ENCODE peak calls at places on chromosomes 1 and 21, in eight cellular contexts. G, V, Y, F, E, S, J and T are unnamed samples.

GRCh38 chr1:3662080-3662671 is 9.9 kb downstream of the TP73 start:
- DNase-seq in G (no peak), V (no peak), Y (peak; percentile 7), F (no peak), E (no peak), S (no peak), J (no peak), T (no peak)

GRCh38 chr1:46520063-46520911 is 30.7 kb downstream of the DMBX1 start:
- DNase-seq in G (no peak), V (no peak), Y (no peak), F (no peak), E (peak; percentile 75), S (no peak), J (no peak), T (no peak)

GRCh38 chr1:112935474-112936289 is 20.3 kb downstream of the SLC16A1 start:
- DNase-seq in G (no peak), V (no peak), Y (no peak), F (peak; percentile 57), E (peak; percentile 78), S (no peak), J (no peak), T (no peak)

GRCh38 chr1:99599678-99600175 is 46.2 kb upstream of the PALMD start:
- DNase-seq in G (no peak), V (peak; percentile 66), Y (no peak), F (peak; percentile 97), E (peak; percentile 94), S (no peak), J (no peak), T (no peak)

GRCh38 chr1:35708179-35708891 is 10.3 kb downstream of the C1orf216 start:
- DNase-seq in G (no peak), V (no peak), Y (no peak), F (no peak), E (no peak), S (no peak), J (no peak), T (no peak)

GRCh38 chr1:20701847-20702246 is 16.0 kb downstream of the KIF17 start:
- DNase-seq in G (no peak), V (no peak), Y (no peak), F (no peak), E (no peak), S (no peak), J (no peak), T (no peak)

GRCh38 chr21:23131177-23131576 is 2133.0 kb downstream of the NCAM2 start:
- DNase-seq in G (no peak), V (no peak), Y (no peak), F (peak; percentile 28), E (no peak), S (no peak), J (no peak), T (no peak)

GRCh38 chr1:107254306-107254705 is 113.5 kb downstream of the NTNG1 start:
- DNase-seq in G (no peak), V (no peak), Y (no peak), F (no peak), E (no peak), S (no peak), J (no peak), T (no peak)

GRCh38 chr1:200660719-200661118 is 9.0 kb downstream of the DDX59 start:
- DNase-seq in G (no peak), V (peak; percentile 40), Y (peak; percentile 15), F (no peak), E (no peak), S (peak; percentile 57), J (no peak), T (no peak)

DNA sequence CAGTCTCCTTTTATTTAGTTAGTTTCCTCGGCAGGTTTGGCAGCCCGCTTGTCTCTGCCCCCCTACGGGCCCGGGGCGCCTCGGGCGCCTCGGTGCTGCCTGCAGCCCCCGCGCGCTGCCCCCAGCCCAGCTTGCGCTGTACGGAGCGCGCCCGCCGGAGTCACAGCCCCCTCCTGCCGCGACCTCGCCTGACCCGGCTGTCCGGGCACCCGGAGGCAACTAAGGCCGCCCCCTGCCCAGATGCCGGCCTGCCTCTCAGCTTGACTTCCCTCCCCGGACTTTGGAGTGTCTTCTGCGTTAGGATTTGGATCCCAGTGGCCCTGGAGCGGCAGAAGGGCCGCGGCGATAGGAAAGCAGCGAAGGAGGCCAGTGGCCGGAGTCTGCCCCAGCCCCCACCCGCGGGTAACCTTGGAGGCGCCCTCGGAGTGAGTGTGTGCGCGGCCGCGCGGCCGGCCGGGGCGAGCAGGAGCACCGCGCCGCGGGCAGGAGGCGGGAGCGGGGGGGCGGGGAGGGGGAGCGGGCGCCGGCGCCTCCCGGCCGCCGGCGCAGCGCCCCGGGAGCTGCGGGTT is 7.6 kb downstream of the CDKN2C start:
- DNase-seq in G (peak; percentile 8), V (peak; percentile 79), Y (peak; percentile 66), F (peak; percentile 44), E (peak; percentile 52), S (peak; percentile 49), J (peak; percentile 58), T (peak; percentile 84)
- TF ChIP-seq POLR2A in G (no peak), V (no peak), Y (peak; percentile 36), F (no peak), E (no peak), S (no peak), J (no peak), T (no peak)

GRCh38 chr1:36864182-36865079 is 169.9 kb downstream of the GRIK3 start:
- DNase-seq in G (no peak), V (no peak), Y (no peak), F (no peak), E (no peak), S (no peak), J (no peak), T (no peak)
- TF ChIP-seq CTCF in G (peak; percentile 27), V (no peak), Y (no peak), F (peak; percentile 33), E (no peak), S (no peak), J (no peak), T (no peak)

GRCh38 chr21:29175408-29176147 is 45.1 kb downstream of the MAP3K7CL start:
- DNase-seq in G (no peak), V (no peak), Y (peak; percentile 48), F (peak; percentile 98), E (peak; percentile 75), S (no peak), J (no peak), T (no peak)
- H3K4me3 ChIP-seq in G (no peak overlapping the region), V (no peak overlapping the region), Y (no peak overlapping the region), F (peak overlapping the region; percentile 10), E (no peak overlapping the region), S (no peak overlapping the region), J (no peak overlapping the region), T (no peak overlapping the region)

GRCh38 chr1:192575499-192576189 is at the start of gene RGS1:
- DNase-seq in G (peak; percentile 34), V (no peak), Y (no peak), F (no peak), E (no peak), S (no peak), J (peak; percentile 76), T (peak; percentile 90)
- TF ChIP-seq POLR2A in G (peak; percentile 47), V (no peak), Y (peak; percentile 82), F (no peak), E (no peak), S (peak; percentile 16), J (peak; percentile 95), T (peak; percentile 89)